ENCODE peak calls at places on chromosomes 4 and X, in eight cellular contexts. One of them, this sample, is unnamed.

GRCh38 chrX:68193786-68194185 is 239.5 kb downstream of the OPHN1 start:
- DNase-seq in A549: no peak
- DNase-seq in CD4-positive, alpha-beta T cell: no peak
- DNase-seq in NCI-H1092: no peak
- DNase-seq in RPMI7951: no peak
- DNase-seq in HT1080: no peak
- DNase-seq in T-cell: no peak
- DNase-seq in tibial artery: no peak
- DNase-seq in this sample: no peak

GRCh38 chr4:113781439-113782040 is 20.0 kb upstream of the CAMK2D start:
- DNase-seq in A549: peak; percentile 24
- DNase-seq in CD4-positive, alpha-beta T cell: no peak
- DNase-seq in T-cell: no peak
- DNase-seq in RPMI7951: peak; percentile 28
- DNase-seq in tibial artery: no peak
- DNase-seq in HT1080: no peak
- DNase-seq in NCI-H1092: no peak
- DNase-seq in this sample: no peak

GRCh38 chrX:20530319-20530979 is 263.7 kb upstream of the RPS6KA3 start:
- DNase-seq in tibial artery: peak; percentile 66
- DNase-seq in NCI-H1092: peak; percentile 61
- DNase-seq in HT1080: peak; percentile 34
- DNase-seq in RPMI7951: peak; percentile 46
- DNase-seq in CD4-positive, alpha-beta T cell: peak; percentile 32
- DNase-seq in T-cell: peak; percentile 3
- DNase-seq in A549: peak; percentile 66
- DNase-seq in this sample: peak; percentile 5

GRCh38 chr4:42436950-42437349 is 39.7 kb downstream of the SHISA3 start:
- DNase-seq in HT1080: no peak
- DNase-seq in RPMI7951: no peak
- DNase-seq in NCI-H1092: no peak
- DNase-seq in tibial artery: no peak
- DNase-seq in CD4-positive, alpha-beta T cell: no peak
- DNase-seq in T-cell: no peak
- DNase-seq in A549: no peak
- DNase-seq in this sample: no peak

GRCh38 chr4:175905939-175906338 is 93.9 kb upstream of the GPM6A start:
- DNase-seq in tibial artery: no peak
- DNase-seq in RPMI7951: no peak
- DNase-seq in CD4-positive, alpha-beta T cell: no peak
- DNase-seq in A549: no peak
- DNase-seq in T-cell: no peak
- DNase-seq in NCI-H1092: no peak
- DNase-seq in HT1080: no peak
- DNase-seq in this sample: no peak

GRCh38 chrX:1392376-1393130 is 640 bp upstream of the SLC25A6 start:
- DNase-seq in CD4-positive, alpha-beta T cell: no peak
- DNase-seq in HT1080: peak; percentile 67
- DNase-seq in NCI-H1092: no peak
- DNase-seq in RPMI7951: peak; percentile 71
- DNase-seq in T-cell: peak; percentile 28
- DNase-seq in tibial artery: peak; percentile 87
- DNase-seq in A549: peak; percentile 83
- DNase-seq in this sample: no peak

GRCh38 chr4:150236626-150237025 is 158.4 kb downstream of the DCLK2 start:
- DNase-seq in A549: peak; percentile 55
- DNase-seq in CD4-positive, alpha-beta T cell: no peak
- DNase-seq in NCI-H1092: no peak
- DNase-seq in tibial artery: no peak
- DNase-seq in HT1080: peak; percentile 30
- DNase-seq in T-cell: no peak
- DNase-seq in RPMI7951: no peak
- DNase-seq in this sample: no peak

GRCh38 chr4:83599183-83599582 is 63.3 kb downstream of the GPAT3 start:
- DNase-seq in T-cell: no peak
- DNase-seq in tibial artery: no peak
- DNase-seq in HT1080: peak; percentile 70
- DNase-seq in NCI-H1092: no peak
- DNase-seq in RPMI7951: peak; percentile 53
- DNase-seq in CD4-positive, alpha-beta T cell: no peak
- DNase-seq in A549: peak; percentile 46
- DNase-seq in this sample: no peak

GRCh38 chr4:3791910-3792542 is 25.8 kb downstream of the ADRA2C start:
- DNase-seq in A549: peak; percentile 25
- DNase-seq in T-cell: no peak
- DNase-seq in CD4-positive, alpha-beta T cell: no peak
- DNase-seq in NCI-H1092: no peak
- DNase-seq in HT1080: peak; percentile 13
- DNase-seq in RPMI7951: no peak
- DNase-seq in tibial artery: no peak
- DNase-seq in this sample: no peak

GRCh38 chrX:17608898-17609297 is 128.4 kb upstream of the SCML1 start:
- DNase-seq in NCI-H1092: peak; percentile 78
- DNase-seq in A549: no peak
- DNase-seq in CD4-positive, alpha-beta T cell: no peak
- DNase-seq in T-cell: no peak
- DNase-seq in tibial artery: no peak
- DNase-seq in HT1080: peak; percentile 30
- DNase-seq in RPMI7951: no peak
- DNase-seq in this sample: peak; percentile 73

GRCh38 chr4:105164548-105164947 is 17.9 kb downstream of the TET2 start:
- DNase-seq in RPMI7951: no peak
- DNase-seq in NCI-H1092: no peak
- DNase-seq in HT1080: no peak
- DNase-seq in T-cell: no peak
- DNase-seq in tibial artery: no peak
- DNase-seq in A549: no peak
- DNase-seq in CD4-positive, alpha-beta T cell: no peak
- DNase-seq in this sample: no peak

GRCh38 chr4:1418494-1419285 is 12.4 kb upstream of the NKX1-1 start:
- DNase-seq in tibial artery: peak; percentile 41
- DNase-seq in HT1080: no peak
- DNase-seq in T-cell: no peak
- DNase-seq in RPMI7951: no peak
- DNase-seq in A549: no peak
- DNase-seq in NCI-H1092: no peak
- DNase-seq in CD4-positive, alpha-beta T cell: no peak
- DNase-seq in this sample: no peak

This sample was measured in DMS153.